ENCODE peak calls at places on chromosomes 12 and 14, in four cellular contexts. One of them, this sample, is unnamed.

GRCh38 chr12:63068857-63069442 is 82.1 kb downstream of the AVPR1A start:
- DNase-seq in spleen: no peak
- DNase-seq in neural crest cell: peak; percentile 8
- DNase-seq in transverse colon: no peak
- DNase-seq in this sample: no peak

GRCh38 chr14:58430156-58430555 is 2.6 kb downstream of the KIAA0586 start:
- DNase-seq in transverse colon: no peak
- DNase-seq in spleen: no peak
- DNase-seq in neural crest cell: no peak
- DNase-seq in this sample: no peak

GRCh38 chr12:68356060-68356748 is 24.0 kb upstream of the MDM1 start:
- DNase-seq in spleen: no peak
- DNase-seq in transverse colon: no peak
- DNase-seq in neural crest cell: no peak
- DNase-seq in this sample: no peak

GRCh38 chr14:24463017-24463805 is 20.6 kb upstream of the SDR39U1 start:
- DNase-seq in transverse colon: no peak
- DNase-seq in neural crest cell: no peak
- DNase-seq in spleen: no peak
- DNase-seq in this sample: no peak

GRCh38 chr14:99415496-99416281 is 65.0 kb downstream of the SETD3 start:
- DNase-seq in transverse colon: peak; percentile 48
- DNase-seq in spleen: no peak
- DNase-seq in neural crest cell: peak; percentile 54
- DNase-seq in this sample: no peak

GRCh38 chr12:62131153-62131552 is 129.1 kb upstream of the USP15 start:
- DNase-seq in neural crest cell: no peak
- DNase-seq in transverse colon: no peak
- DNase-seq in spleen: no peak
- DNase-seq in this sample: no peak

GRCh38 chr12:101018540-101018939 is 191.5 kb downstream of the SLC5A8 start:
- DNase-seq in spleen: no peak
- DNase-seq in transverse colon: no peak
- DNase-seq in neural crest cell: no peak
- DNase-seq in this sample: no peak

GRCh38 chr12:104230704-104231103 is 15.1 kb downstream of the TXNRD1 start:
- DNase-seq in transverse colon: no peak
- DNase-seq in neural crest cell: no peak
- DNase-seq in spleen: no peak
- DNase-seq in this sample: no peak

GRCh38 chr14:20560961-20561360 is at the start of gene RNASE9:
- DNase-seq in transverse colon: no peak
- DNase-seq in neural crest cell: no peak
- DNase-seq in spleen: no peak
- DNase-seq in this sample: no peak

GRCh38 chr12:93351726-93352125 is 26.0 kb upstream of the NUDT4 start:
- DNase-seq in transverse colon: no peak
- DNase-seq in spleen: no peak
- DNase-seq in neural crest cell: no peak
- DNase-seq in this sample: no peak

GRCh38 chr14:92368001-92368400 is 45.0 kb downstream of the SLC24A4 start:
- DNase-seq in spleen: no peak
- DNase-seq in transverse colon: no peak
- DNase-seq in neural crest cell: no peak
- DNase-seq in this sample: no peak

GRCh38 chr14:68230941-68231717 is 411.6 kb downstream of the RAD51B start:
- DNase-seq in neural crest cell: no peak
- DNase-seq in spleen: no peak
- DNase-seq in transverse colon: no peak
- DNase-seq in this sample: no peak

GRCh38 chr14:51155331-51155730 is 60.4 kb upstream of the TRIM9 start:
- DNase-seq in neural crest cell: no peak
- DNase-seq in spleen: no peak
- DNase-seq in transverse colon: no peak
- DNase-seq in this sample: no peak

GRCh38 chr14:51160871-51161270 is 66.0 kb upstream of the TRIM9 start:
- DNase-seq in transverse colon: no peak
- DNase-seq in neural crest cell: no peak
- DNase-seq in spleen: no peak
- DNase-seq in this sample: no peak

DNA sequence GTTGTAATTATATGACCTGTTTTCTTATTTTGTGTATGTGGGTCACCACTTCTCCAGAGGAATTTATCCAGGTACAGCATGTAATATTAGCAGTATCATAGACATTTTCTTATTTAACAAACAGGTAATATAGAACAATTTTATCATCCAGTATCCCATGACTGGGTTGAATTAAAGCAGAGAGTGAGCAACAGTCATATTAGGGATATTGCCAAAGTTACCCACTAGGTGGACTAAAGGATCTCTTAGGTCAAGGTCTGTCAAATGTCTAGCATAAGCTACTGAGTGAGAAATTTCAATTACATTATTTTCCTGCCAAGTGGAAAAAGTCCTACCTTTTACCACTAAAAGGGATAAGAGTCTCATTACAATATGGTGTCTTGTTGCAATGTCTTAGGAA is 62.1 kb upstream of the TRIM9 start:
- DNase-seq in transverse colon: no peak
- DNase-seq in neural crest cell: no peak
- DNase-seq in spleen: no peak
- DNase-seq in this sample: no peak
- TF ChIP-seq CTCF in transverse colon: no peak
- TF ChIP-seq CTCF in neural crest cell: peak; percentile 52
- TF ChIP-seq CTCF in spleen: peak; percentile 18
- TF ChIP-seq CTCF in this sample: no peak

DNA sequence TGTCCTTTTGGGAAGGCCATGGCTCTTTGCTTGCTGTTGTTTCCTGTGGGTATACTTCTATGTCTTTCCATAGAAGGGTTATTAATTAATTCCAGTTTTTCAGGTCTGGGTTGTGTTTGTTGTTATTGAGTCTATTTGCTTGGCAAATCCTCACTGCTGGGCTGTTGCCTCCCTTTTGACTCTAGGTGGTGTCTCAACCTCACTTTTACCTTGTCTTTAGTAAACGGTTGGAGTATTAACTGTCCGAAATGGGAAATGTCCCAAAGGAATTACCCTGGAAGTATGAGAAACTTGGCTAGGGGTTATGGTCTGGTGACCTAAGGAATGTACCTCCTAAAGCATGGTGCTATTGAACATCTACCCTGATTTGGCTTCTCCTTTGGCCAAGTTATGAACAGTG is 16.7 kb downstream of the PRH1 start:
- DNase-seq in neural crest cell: no peak
- DNase-seq in transverse colon: no peak
- DNase-seq in spleen: no peak
- DNase-seq in this sample: no peak
- TF ChIP-seq CTCF in neural crest cell: no peak
- TF ChIP-seq CTCF in transverse colon: no peak
- TF ChIP-seq CTCF in spleen: no peak
- TF ChIP-seq CTCF in this sample: no peak

DNA sequence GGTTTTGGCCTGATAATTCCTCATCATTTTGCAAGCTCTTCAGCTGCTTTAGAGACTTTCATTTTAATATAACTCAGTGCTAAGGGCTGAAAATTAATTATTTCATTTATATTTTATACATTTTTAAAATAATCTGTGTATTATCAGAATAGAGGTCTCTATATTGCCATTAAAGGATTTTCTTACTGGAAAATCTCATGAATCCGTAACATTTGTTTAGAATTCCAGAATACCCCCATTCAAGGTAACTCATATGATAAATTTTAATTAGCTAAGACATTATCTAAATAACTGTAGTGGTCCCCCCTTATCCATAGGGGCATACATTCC is 51.6 kb downstream of the BMAL2 start:
- DNase-seq in transverse colon: no peak
- DNase-seq in spleen: no peak
- DNase-seq in neural crest cell: no peak
- DNase-seq in this sample: no peak
- TF ChIP-seq CTCF in transverse colon: peak; percentile 14
- TF ChIP-seq CTCF in spleen: no peak
- TF ChIP-seq CTCF in neural crest cell: peak; percentile 37
- TF ChIP-seq CTCF in this sample: no peak

DNA sequence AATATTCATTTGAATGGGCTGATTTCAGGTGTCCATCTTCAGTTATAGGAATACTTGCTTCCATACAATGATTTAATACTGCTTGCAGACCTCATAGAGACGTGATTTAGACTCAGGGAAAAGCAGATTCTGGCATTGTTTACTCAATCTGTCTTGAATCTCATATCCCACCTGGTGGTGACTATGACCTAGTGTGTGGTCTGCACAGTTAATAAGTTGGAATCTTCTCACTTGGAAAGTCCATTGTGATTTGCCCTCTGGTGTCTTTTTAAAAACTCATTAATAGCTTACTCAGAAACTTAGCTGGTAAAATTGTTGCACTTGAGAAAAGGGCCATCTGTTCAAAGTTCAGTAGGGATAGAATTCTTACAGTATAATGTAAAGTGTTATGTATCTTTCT is 106.0 kb downstream of the PELI2 start:
- DNase-seq in neural crest cell: no peak
- DNase-seq in transverse colon: no peak
- DNase-seq in spleen: no peak
- DNase-seq in this sample: no peak
- TF ChIP-seq CTCF in neural crest cell: peak; percentile 29
- TF ChIP-seq CTCF in transverse colon: no peak
- TF ChIP-seq CTCF in spleen: no peak
- TF ChIP-seq CTCF in this sample: no peak

GRCh38 chr12:27064397-27065342 is 17.7 kb downstream of the C12orf71 start:
- DNase-seq in neural crest cell: no peak
- DNase-seq in transverse colon: no peak
- DNase-seq in spleen: no peak
- DNase-seq in this sample: no peak
- TF ChIP-seq CTCF in neural crest cell: no peak
- TF ChIP-seq CTCF in transverse colon: no peak
- TF ChIP-seq CTCF in spleen: no peak
- TF ChIP-seq CTCF in this sample: no peak

This sample was measured in ascending aorta.